ENCODE peak calls at places on chromosomes 2 and 18, in six cellular contexts. J is pancreas, P is RWPE1, V is H9, A is kidney, D is right lobe of liver. M is an unnamed sample.

GRCh38 chr2:122908134-122908533 is 1117.0 kb upstream of the CNTNAP5 start:
- DNase-seq in J (no peak), P (no peak), V (no peak), A (no peak), D (no peak), M (no peak)

GRCh38 chr18:58202406-58202730 is 158.3 kb downstream of the NEDD4L start:
- DNase-seq in J (no peak), P (no peak), V (no peak), A (peak), D (no peak), M (no peak)

GRCh38 chr2:235992024-235992423 is 176.2 kb downstream of the GBX2 start:
- DNase-seq in J (no peak), P (no peak), V (no peak), A (no peak), D (no peak), M (no peak)

GRCh38 chr2:2271471-2271941 is 59.6 kb downstream of the MYT1L start:
- DNase-seq in J (peak), P (no peak), V (no peak), A (no peak), D (no peak), M (no peak)

GRCh38 chr2:24874025-24874424 is 46.0 kb downstream of the ADCY3 start:
- DNase-seq in J (no peak), P (no peak), V (no peak), A (no peak), D (no peak), M (no peak)

GRCh38 chr2:167406558-167406957 is 518.3 kb downstream of the XIRP2 start:
- DNase-seq in J (no peak), P (no peak), V (peak), A (no peak), D (no peak), M (no peak)

GRCh38 chr2:138433995-138434991 is 67.3 kb upstream of the SPOPL start:
- DNase-seq in J (no peak), P (peak), V (no peak), A (no peak), D (no peak), M (no peak)

GRCh38 chr18:47898055-47898454 is 32.4 kb downstream of the SMAD2 start:
- DNase-seq in J (no peak), P (no peak), V (no peak), A (no peak), D (no peak), M (no peak)

GRCh38 chr2:39119732-39120520 is 925 bp downstream of the SOS1 start:
- DNase-seq in J (peak), P (peak), V (peak), A (peak), D (peak), M (peak)

GRCh38 chr18:3044931-3045698 is 32.2 kb upstream of the LPIN2 start:
- DNase-seq in J (peak), P (peak), V (no peak), A (no peak), D (peak), M (no peak)

GRCh38 chr2:177753682-177754475 is 318.7 kb downstream of the PDE11A start:
- DNase-seq in J (peak), P (no peak), V (peak), A (peak), D (no peak), M (peak)

GRCh38 chr2:240353086-240353798 is 82.2 kb upstream of the GPC1 start:
- DNase-seq in J (no peak), P (no peak), V (no peak), A (no peak), D (peak), M (no peak)

GRCh38 chr2:98835831-98836385 is 100.1 kb downstream of the CRACDL start:
- DNase-seq in J (no peak), P (no peak), V (no peak), A (no peak), D (no peak), M (no peak)

GRCh38 chr2:100731535-100731981 is 88.4 kb upstream of the NPAS2 start:
- DNase-seq in J (no peak), P (peak), V (no peak), A (no peak), D (no peak), M (no peak)

GRCh38 chr18:75752864-75753263 is 325.4 kb upstream of the SMIM21 start:
- DNase-seq in J (no peak), P (no peak), V (no peak), A (no peak), D (no peak), M (no peak)

GRCh38 chr2:178579006-178579405 is 98.7 kb downstream of the PLEKHA3 start:
- DNase-seq in J (no peak), P (no peak), V (no peak), A (no peak), D (no peak), M (no peak)

GRCh38 chr2:164664070-164664469 is 42.8 kb upstream of the GRB14 start:
- DNase-seq in J (no peak), P (no peak), V (no peak), A (no peak), D (no peak), M (no peak)

GRCh38 chr2:109135572-109136185 is 6.7 kb downstream of the SH3RF3 start:
- DNase-seq in J (no peak), P (no peak), V (no peak), A (no peak), D (no peak), M (peak)

GRCh38 chr18:67766930-67767329 is 250.4 kb upstream of the DSEL start:
- DNase-seq in J (no peak), P (peak), V (no peak), A (no peak), D (no peak), M (no peak)

GRCh38 chr2:221779614-221780067 is 207.5 kb upstream of the EPHA4 start:
- DNase-seq in J (no peak), P (no peak), V (no peak), A (no peak), D (no peak), M (no peak)
- TF ChIP-seq CTCF in J (no peak), P (no peak), V (no peak), A (no peak), D (no peak), M (no peak)

DNA sequence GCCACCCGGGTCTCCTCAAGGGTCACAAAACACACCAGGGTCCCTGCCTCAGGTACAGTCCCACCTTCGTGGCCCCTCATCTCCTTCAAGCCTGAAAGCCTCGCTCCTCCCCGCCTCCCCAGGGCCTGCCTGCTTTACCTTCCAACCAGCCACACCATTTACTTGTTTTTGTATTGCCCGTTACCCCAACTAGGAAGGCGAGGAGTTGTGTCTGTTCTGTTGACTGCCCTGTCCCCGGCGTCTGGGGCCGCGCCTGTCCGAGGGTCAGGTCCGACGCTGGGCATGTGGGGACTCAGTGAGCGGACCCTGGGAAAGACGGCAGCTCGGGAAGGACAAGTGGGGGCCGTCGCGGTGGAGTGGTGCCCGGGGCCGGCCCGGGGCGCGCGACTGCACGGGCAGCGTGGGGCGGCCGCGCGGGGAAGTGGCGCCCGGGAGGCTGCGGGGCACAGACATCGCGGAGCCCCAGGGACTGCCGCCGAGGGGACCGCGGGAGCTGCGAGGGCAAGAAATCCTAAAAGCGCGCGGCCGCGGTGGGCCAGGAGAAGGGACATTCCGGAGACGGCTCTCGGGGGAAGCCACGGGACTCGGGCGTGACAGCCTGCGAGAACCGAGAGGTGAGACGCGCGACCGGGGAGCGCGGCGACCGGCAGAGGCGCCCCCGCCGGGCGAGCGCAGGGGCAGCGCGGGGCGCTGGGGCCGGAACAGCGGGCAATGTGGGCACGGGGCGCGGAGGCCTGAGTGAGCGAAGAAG is 797 bp upstream of the GRHL1 start:
- DNase-seq in J (peak), P (peak), V (peak), A (peak), D (peak), M (peak)
- TF ChIP-seq CTCF in J (no peak), P (peak), V (peak), A (no peak), D (no peak), M (no peak)

GRCh38 chr2:88350641-88351601 is 101.6 kb downstream of the FOXI3 start:
- DNase-seq in J (peak), P (peak), V (peak), A (peak), D (peak), M (peak)
- TF ChIP-seq CTCF in J (peak), P (peak), V (peak), A (peak), D (peak), M (peak)

GRCh38 chr18:13801260-13801601 is 22.7 kb upstream of the MC5R start:
- DNase-seq in J (no peak), P (no peak), V (no peak), A (no peak), D (no peak), M (no peak)
- TF ChIP-seq CTCF in J (no peak), P (peak), V (peak), A (no peak), D (no peak), M (no peak)

GRCh38 chr2:215654177-215654850 is 218.4 kb upstream of the FN1 start:
- DNase-seq in J (no peak), P (no peak), V (no peak), A (no peak), D (no peak), M (no peak)

GRCh38 chr2:215658635-215659305 is 222.9 kb upstream of the FN1 start:
- DNase-seq in J (no peak), P (no peak), V (no peak), A (no peak), D (no peak), M (no peak)

GRCh38 chr2:215659650-215660049 is 223.8 kb upstream of the FN1 start:
- DNase-seq in J (no peak), P (no peak), V (no peak), A (no peak), D (no peak), M (no peak)

GRCh38 chr2:215660687-215661086 is 224.8 kb upstream of the FN1 start:
- DNase-seq in J (no peak), P (no peak), V (no peak), A (no peak), D (no peak), M (no peak)

GRCh38 chr2:215657844-215658243 is 222.0 kb upstream of the FN1 start:
- DNase-seq in J (no peak), P (peak), V (no peak), A (no peak), D (no peak), M (no peak)
- TF ChIP-seq CTCF in J (no peak), P (no peak), V (no peak), A (no peak), D (no peak), M (no peak)

GRCh38 chr2:77434880-77435279 is 87.3 kb downstream of the LRRTM4 start:
- DNase-seq in J (no peak), P (no peak), V (no peak), A (no peak), D (no peak), M (no peak)
- TF ChIP-seq CTCF in J (no peak), P (no peak), V (peak), A (no peak), D (no peak), M (no peak)

DNA sequence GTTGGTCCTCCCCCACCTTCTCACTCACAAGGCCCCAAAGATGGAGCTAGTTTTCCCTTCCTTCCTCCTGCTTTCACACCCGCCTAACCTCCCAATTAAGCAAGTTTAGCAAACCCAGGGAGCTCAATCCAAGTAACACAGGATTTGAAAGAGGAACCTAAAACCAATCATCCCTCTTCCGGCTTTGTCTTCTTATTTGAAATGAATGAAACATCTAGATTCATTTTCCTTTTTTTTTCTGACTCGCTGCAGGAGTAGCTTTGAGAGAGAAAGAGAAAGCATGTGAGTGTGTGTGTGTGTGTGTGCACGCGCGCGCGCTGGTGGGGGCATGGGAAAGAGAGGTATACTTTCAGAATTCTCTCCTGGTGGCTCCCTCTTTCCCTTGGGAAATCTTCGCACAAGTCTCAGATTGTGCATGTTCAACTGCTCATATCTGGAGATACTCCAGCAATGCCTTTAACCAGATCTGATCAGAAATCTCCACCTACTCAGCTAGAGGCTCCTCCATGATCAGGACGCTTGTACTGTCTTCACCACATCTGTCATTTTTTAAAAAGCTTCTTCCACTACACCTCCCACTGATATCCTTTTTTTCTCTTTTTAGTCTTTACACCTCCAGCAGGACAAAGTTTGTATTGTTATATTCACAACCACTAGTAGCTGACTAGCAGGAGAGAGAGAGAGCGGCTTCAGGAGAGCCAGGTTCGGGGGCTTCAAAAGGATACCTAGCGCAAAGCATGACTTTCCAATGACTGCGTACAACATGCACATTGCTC is 1.6 kb downstream of the SLC8A1 start:
- DNase-seq in J (no peak), P (no peak), V (no peak), A (peak), D (no peak), M (no peak)
- TF ChIP-seq CTCF in J (no peak), P (no peak), V (no peak), A (no peak), D (no peak), M (no peak)